ENCODE peak calls at places on chromosomes 12 and 14, in four cellular contexts. One of them, this sample, is unnamed.

GRCh38 chr12:51419473-51420228 is 5.0 kb upstream of the SLC4A8 start:
- DNase-seq in stomach: no peak
- DNase-seq in NB4: no peak
- DNase-seq in tibial nerve: no peak
- DNase-seq in this sample: no peak

GRCh38 chr12:96047621-96048211 is 12.3 kb upstream of the LTA4H start:
- DNase-seq in stomach: peak
- DNase-seq in NB4: peak
- DNase-seq in tibial nerve: no peak
- DNase-seq in this sample: no peak

GRCh38 chr12:111730420-111730819 is 36.3 kb upstream of the ALDH2 start:
- DNase-seq in stomach: no peak
- DNase-seq in NB4: no peak
- DNase-seq in tibial nerve: no peak
- DNase-seq in this sample: no peak

GRCh38 chr12:80794506-80794905 is 77.8 kb downstream of the MYF5 start:
- DNase-seq in stomach: no peak
- DNase-seq in NB4: no peak
- DNase-seq in tibial nerve: no peak
- DNase-seq in this sample: no peak

GRCh38 chr14:77862154-77862783 is 62.4 kb downstream of the ADCK1 start:
- DNase-seq in stomach: peak
- DNase-seq in NB4: peak
- DNase-seq in tibial nerve: peak
- DNase-seq in this sample: peak

GRCh38 chr14:83712730-83713129 is 1817.2 kb upstream of the FLRT2 start:
- DNase-seq in stomach: no peak
- DNase-seq in NB4: no peak
- DNase-seq in tibial nerve: no peak
- DNase-seq in this sample: no peak

GRCh38 chr12:83945871-83946270 is 966.7 kb downstream of the SLC6A15 start:
- DNase-seq in stomach: no peak
- DNase-seq in NB4: no peak
- DNase-seq in tibial nerve: no peak
- DNase-seq in this sample: no peak

GRCh38 chr12:104750061-104750460 is 208.0 kb downstream of the SLC41A2 start:
- DNase-seq in stomach: no peak
- DNase-seq in NB4: peak
- DNase-seq in tibial nerve: no peak
- DNase-seq in this sample: peak

GRCh38 chr12:51270847-51271518 is 768 bp upstream of the SMAGP start:
- DNase-seq in stomach: no peak
- DNase-seq in NB4: peak
- DNase-seq in tibial nerve: no peak
- DNase-seq in this sample: no peak

GRCh38 chr12:175250-175649 is 38.7 kb downstream of the SLC6A12 start:
- DNase-seq in stomach: no peak
- DNase-seq in NB4: no peak
- DNase-seq in tibial nerve: no peak
- DNase-seq in this sample: no peak

GRCh38 chr12:94245984-94246383 is 97.6 kb downstream of the PLXNC1 start:
- DNase-seq in stomach: no peak
- DNase-seq in NB4: peak
- DNase-seq in tibial nerve: no peak
- DNase-seq in this sample: no peak

GRCh38 chr14:75283884-75284563 is 5.4 kb downstream of the FOS start:
- DNase-seq in stomach: peak
- DNase-seq in NB4: peak
- DNase-seq in tibial nerve: no peak
- DNase-seq in this sample: no peak

GRCh38 chr12:4962539-4963486 is 53.1 kb downstream of the KCNA1 start:
- DNase-seq in stomach: no peak
- DNase-seq in NB4: peak
- DNase-seq in tibial nerve: no peak
- DNase-seq in this sample: peak

GRCh38 chr14:90691627-90692026 is 124.6 kb downstream of the TTC7B start:
- DNase-seq in stomach: no peak
- DNase-seq in NB4: no peak
- DNase-seq in tibial nerve: no peak
- DNase-seq in this sample: no peak

GRCh38 chr12:123660328-123660727 is 10.6 kb upstream of the TCTN2 start:
- DNase-seq in stomach: no peak
- DNase-seq in NB4: no peak
- DNase-seq in tibial nerve: no peak
- DNase-seq in this sample: no peak

GRCh38 chr12:51391047-51391837 is at the start of gene GALNT6:
- DNase-seq in stomach: peak
- DNase-seq in NB4: peak
- DNase-seq in tibial nerve: no peak
- DNase-seq in this sample: no peak

GRCh38 chr12:32229971-32230606 is 123.4 kb downstream of the BICD1 start:
- DNase-seq in stomach: no peak
- DNase-seq in NB4: no peak
- DNase-seq in tibial nerve: no peak
- DNase-seq in this sample: no peak

GRCh38 chr14:37587881-37588666 is 7.0 kb downstream of the FOXA1 start:
- DNase-seq in stomach: no peak
- DNase-seq in NB4: no peak
- DNase-seq in tibial nerve: no peak
- DNase-seq in this sample: no peak

GRCh38 chr12:81077686-81078441 is at the start of gene ACSS3:
- DNase-seq in stomach: peak
- DNase-seq in NB4: no peak
- DNase-seq in tibial nerve: peak
- DNase-seq in this sample: peak

GRCh38 chr14:37565550-37565949 is 29.5 kb downstream of the FOXA1 start:
- DNase-seq in stomach: no peak
- DNase-seq in NB4: no peak
- DNase-seq in tibial nerve: no peak
- DNase-seq in this sample: no peak

GRCh38 chr12:119989619-119990381 is 764 bp downstream of the BICDL1 start:
- DNase-seq in stomach: peak
- DNase-seq in NB4: peak
- DNase-seq in tibial nerve: peak
- DNase-seq in this sample: peak

GRCh38 chr14:51277753-51278415 is 37.8 kb downstream of the TMX1 start:
- DNase-seq in stomach: no peak
- DNase-seq in NB4: peak
- DNase-seq in tibial nerve: no peak
- DNase-seq in this sample: no peak

GRCh38 chr12:83537428-83538053 is 850.8 kb downstream of the TMTC2 start:
- DNase-seq in stomach: no peak
- DNase-seq in NB4: peak
- DNase-seq in tibial nerve: no peak
- DNase-seq in this sample: no peak

GRCh38 chr12:57735952-57736742 is 2.4 kb downstream of the AGAP2 start:
- DNase-seq in stomach: no peak
- DNase-seq in NB4: no peak
- DNase-seq in tibial nerve: no peak
- DNase-seq in this sample: no peak

GRCh38 chr14:35944847-35945246 is 118.7 kb downstream of the BRMS1L start:
- DNase-seq in stomach: no peak
- DNase-seq in NB4: peak
- DNase-seq in tibial nerve: no peak
- DNase-seq in this sample: no peak

GRCh38 chr12:5736527-5736926 is 208.5 kb downstream of the ANO2 start:
- DNase-seq in stomach: no peak
- DNase-seq in NB4: no peak
- DNase-seq in tibial nerve: no peak
- DNase-seq in this sample: no peak

GRCh38 chr14:59332727-59333126 is 132.5 kb downstream of the GPR135 start:
- DNase-seq in stomach: no peak
- DNase-seq in NB4: no peak
- DNase-seq in tibial nerve: no peak
- DNase-seq in this sample: no peak

GRCh38 chr14:71089974-71090373 is 182.7 kb downstream of the PCNX1 start:
- DNase-seq in stomach: no peak
- DNase-seq in NB4: no peak
- DNase-seq in tibial nerve: no peak
- DNase-seq in this sample: no peak

GRCh38 chr14:77098470-77099353 is 654 bp downstream of the CIPC start:
- DNase-seq in stomach: peak
- DNase-seq in NB4: peak
- DNase-seq in tibial nerve: peak
- DNase-seq in this sample: peak

GRCh38 chr14:67820428-67820881 is 876 bp downstream of the RAD51B start:
- DNase-seq in stomach: no peak
- DNase-seq in NB4: peak
- DNase-seq in tibial nerve: no peak
- DNase-seq in this sample: no peak

GRCh38 chr12:66947119-66947518 is 268.2 kb upstream of the GRIP1 start:
- DNase-seq in stomach: no peak
- DNase-seq in NB4: no peak
- DNase-seq in tibial nerve: no peak
- DNase-seq in this sample: no peak

GRCh38 chr12:90058721-90059120 is 350.1 kb upstream of the ATP2B1 start:
- DNase-seq in stomach: no peak
- DNase-seq in NB4: no peak
- DNase-seq in tibial nerve: no peak
- DNase-seq in this sample: no peak

GRCh38 chr14:104194716-104195115 is 56.3 kb downstream of the KIF26A start:
- DNase-seq in stomach: no peak
- DNase-seq in NB4: no peak
- DNase-seq in tibial nerve: no peak
- DNase-seq in this sample: no peak

GRCh38 chr12:25784669-25785068 is 173.8 kb upstream of the RASSF8 start:
- DNase-seq in stomach: no peak
- DNase-seq in NB4: no peak
- DNase-seq in tibial nerve: no peak
- DNase-seq in this sample: no peak

GRCh38 chr14:81625343-81625742 is 91.7 kb upstream of the SEL1L start:
- DNase-seq in stomach: no peak
- DNase-seq in NB4: peak
- DNase-seq in tibial nerve: no peak
- DNase-seq in this sample: no peak

GRCh38 chr12:50167026-50167742 is at the start of gene CERS5:
- DNase-seq in stomach: peak
- DNase-seq in NB4: peak
- DNase-seq in tibial nerve: peak
- DNase-seq in this sample: peak
- TF ChIP-seq POLR2A in stomach: no peak
- TF ChIP-seq POLR2A in NB4: peak
- TF ChIP-seq POLR2A in tibial nerve: peak
- TF ChIP-seq POLR2A in this sample: no peak

GRCh38 chr12:77065361-77066204 is at the start of gene E2F7:
- DNase-seq in stomach: peak
- DNase-seq in NB4: peak
- DNase-seq in tibial nerve: peak
- DNase-seq in this sample: peak
- TF ChIP-seq POLR2A in stomach: no peak
- TF ChIP-seq POLR2A in NB4: no peak
- TF ChIP-seq POLR2A in tibial nerve: no peak
- TF ChIP-seq POLR2A in this sample: no peak

GRCh38 chr12:34292736-34293625 is 270.7 kb downstream of the ALG10 start:
- DNase-seq in stomach: no peak
- DNase-seq in NB4: peak
- DNase-seq in tibial nerve: no peak
- DNase-seq in this sample: peak

GRCh38 chr12:34291001-34291400 is 268.7 kb downstream of the ALG10 start:
- DNase-seq in stomach: no peak
- DNase-seq in NB4: no peak
- DNase-seq in tibial nerve: peak
- DNase-seq in this sample: no peak

GRCh38 chr12:34289431-34290190 is 267.3 kb downstream of the ALG10 start:
- DNase-seq in stomach: no peak
- DNase-seq in NB4: no peak
- DNase-seq in tibial nerve: peak
- DNase-seq in this sample: no peak

GRCh38 chr12:34290191-34290995 is 268.1 kb downstream of the ALG10 start:
- DNase-seq in stomach: no peak
- DNase-seq in NB4: no peak
- DNase-seq in tibial nerve: no peak
- DNase-seq in this sample: peak

GRCh38 chr12:34291426-34291901 is 269.2 kb downstream of the ALG10 start:
- DNase-seq in stomach: no peak
- DNase-seq in NB4: no peak
- DNase-seq in tibial nerve: peak
- DNase-seq in this sample: no peak
- TF ChIP-seq POLR2A in stomach: no peak
- TF ChIP-seq POLR2A in NB4: no peak
- TF ChIP-seq POLR2A in tibial nerve: no peak
- TF ChIP-seq POLR2A in this sample: no peak

GRCh38 chr12:107091381-107091780 is 2.0 kb downstream of the CRY1 start:
- DNase-seq in stomach: no peak
- DNase-seq in NB4: no peak
- DNase-seq in tibial nerve: no peak
- DNase-seq in this sample: no peak

GRCh38 chr12:107096571-107096970 is 3.2 kb upstream of the CRY1 start:
- DNase-seq in stomach: no peak
- DNase-seq in NB4: no peak
- DNase-seq in tibial nerve: no peak
- DNase-seq in this sample: no peak

GRCh38 chr12:107093547-107094448 is at the start of gene CRY1:
- DNase-seq in stomach: peak
- DNase-seq in NB4: peak
- DNase-seq in tibial nerve: peak
- DNase-seq in this sample: peak

GRCh38 chr12:107091989-107092641 is 1.2 kb downstream of the CRY1 start:
- DNase-seq in stomach: no peak
- DNase-seq in NB4: peak
- DNase-seq in tibial nerve: no peak
- DNase-seq in this sample: peak

GRCh38 chr12:107092669-107093546 is 441 bp downstream of the CRY1 start:
- DNase-seq in stomach: peak
- DNase-seq in NB4: peak
- DNase-seq in tibial nerve: peak
- DNase-seq in this sample: peak
- TF ChIP-seq POLR2A in stomach: no peak
- TF ChIP-seq POLR2A in NB4: no peak
- TF ChIP-seq POLR2A in tibial nerve: peak
- TF ChIP-seq POLR2A in this sample: no peak

DNA sequence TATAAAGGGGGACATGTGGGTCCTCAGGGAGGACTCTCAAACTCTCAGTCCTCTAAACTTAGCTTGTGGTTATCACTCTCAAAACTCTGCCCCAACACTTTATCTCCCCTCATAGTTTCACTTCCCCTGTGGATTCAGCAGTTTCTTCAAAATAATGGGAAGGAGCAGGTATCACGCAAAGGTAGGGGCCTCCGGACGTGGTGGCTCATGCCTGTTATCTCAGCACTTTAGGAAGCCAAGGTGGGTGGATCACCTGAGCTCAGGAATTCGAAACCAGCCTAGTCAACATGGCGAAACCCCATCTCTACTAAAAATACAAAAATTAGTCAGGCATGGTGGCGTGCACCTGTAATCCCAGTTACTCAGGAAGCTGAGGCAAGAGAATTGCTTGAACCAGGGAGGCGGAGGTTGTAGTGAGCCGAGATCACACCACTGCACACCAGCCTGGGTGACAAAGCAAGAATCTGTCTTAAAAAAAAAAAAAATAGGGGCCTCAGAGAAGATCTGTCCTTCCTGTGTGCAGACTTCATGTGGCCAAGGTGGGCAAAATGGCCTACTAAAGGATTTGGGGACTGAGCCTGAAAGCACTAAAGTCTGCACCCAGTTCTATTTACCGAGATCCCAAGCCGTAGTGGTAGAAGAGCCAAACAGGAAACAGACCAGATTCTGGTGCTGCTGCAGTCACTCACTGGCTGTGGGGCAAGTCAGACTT is 6.4 kb downstream of the ITGB7 start:
- DNase-seq in stomach: no peak
- DNase-seq in NB4: no peak
- DNase-seq in tibial nerve: no peak
- DNase-seq in this sample: peak
- TF ChIP-seq POLR2A in stomach: no peak
- TF ChIP-seq POLR2A in NB4: no peak
- TF ChIP-seq POLR2A in tibial nerve: no peak
- TF ChIP-seq POLR2A in this sample: no peak

This sample was measured in lower leg skin.